ENCODE peak calls at places on chromosome 1, in seven cellular contexts. V is hepatocyte, K is upper lobe of right lung, U is A549, Q is tibial nerve, M is right lobe of liver, F is fibroblast of mammary gland. W is an unnamed sample.

GRCh38 chr1:215507119-215507518 is 60.0 kb upstream of the KCTD3 start:
- DNase-seq in V (no peak), M (no peak), K (no peak), F (no peak), U (no peak), Q (no peak), W (peak; percentile 16)

GRCh38 chr1:113422315-113423068 is 32.2 kb downstream of the MAGI3 start:
- DNase-seq in F (no peak), K (peak; percentile 55), V (no peak), M (no peak), Q (no peak), U (no peak), W (no peak)

GRCh38 chr1:242209063-242209462 is 210.2 kb upstream of the MAP1LC3C start:
- DNase-seq in Q (no peak), K (no peak), U (no peak), V (no peak), F (no peak), M (no peak), W (no peak)

GRCh38 chr1:202105571-202106339 is 17.0 kb upstream of the GPR37L1 start:
- DNase-seq in M (no peak), V (peak; percentile 87), U (peak; percentile 93), F (no peak), K (no peak), Q (no peak), W (peak; percentile 73)

GRCh38 chr1:244029137-244029536 is 21.9 kb upstream of the ZBTB18 start:
- DNase-seq in Q (no peak), F (no peak), U (no peak), M (no peak), K (no peak), V (no peak), W (peak; percentile 9)

GRCh38 chr1:110421159-110421777 is 13.8 kb upstream of the LAMTOR5 start:
- DNase-seq in U (no peak), K (no peak), F (peak; percentile 87), Q (no peak), V (peak; percentile 38), M (no peak), W (peak; percentile 69)

GRCh38 chr1:182217071-182217470 is 155.6 kb upstream of the ZNF648 start:
- DNase-seq in Q (no peak), F (peak; percentile 85), V (no peak), M (no peak), K (no peak), U (no peak), W (no peak)

GRCh38 chr1:235835226-235835625 is 31.5 kb downstream of the LYST start:
- DNase-seq in M (peak; percentile 63), Q (no peak), K (no peak), F (peak; percentile 62), U (no peak), V (peak; percentile 11), W (peak; percentile 79)

GRCh38 chr1:172473302-172473701 is 29.4 kb upstream of the PIGC start:
- DNase-seq in Q (no peak), M (no peak), V (no peak), K (no peak), F (no peak), U (no peak), W (no peak)

GRCh38 chr1:55380313-55380970 is 165.3 kb upstream of the USP24 start:
- DNase-seq in U (no peak), V (no peak), Q (no peak), K (no peak), F (no peak), M (no peak), W (peak; percentile 26)

GRCh38 chr1:216640100-216640499 is 83.1 kb downstream of the ESRRG start:
- DNase-seq in K (no peak), M (no peak), V (no peak), F (no peak), Q (no peak), U (no peak), W (no peak)

GRCh38 chr1:63969461-63969893 is 195.7 kb downstream of the ROR1 start:
- DNase-seq in F (no peak), U (no peak), M (no peak), Q (no peak), K (no peak), V (no peak), W (no peak)

GRCh38 chr1:211111351-211111750 is 22.6 kb downstream of the KCNH1 start:
- DNase-seq in V (no peak), K (no peak), F (no peak), Q (no peak), M (no peak), U (no peak), W (no peak)

GRCh38 chr1:214476229-214476957 is 75.0 kb downstream of the PTPN14 start:
- DNase-seq in Q (no peak), F (no peak), K (no peak), M (no peak), V (peak; percentile 49), U (no peak), W (no peak)

GRCh38 chr1:55049914-55050278 is 10.5 kb downstream of the PCSK9 start:
- DNase-seq in V (peak; percentile 56), K (no peak), M (peak; percentile 92), Q (no peak), F (peak; percentile 31), U (no peak), W (peak; percentile 62)

GRCh38 chr1:245156736-245157505 is 2.1 kb downstream of the KIF26B start:
- DNase-seq in M (no peak), U (no peak), F (peak; percentile 19), V (peak; percentile 47), K (no peak), Q (no peak), W (peak; percentile 38)

GRCh38 chr1:87279966-87280535 is 48.6 kb upstream of the LMO4 start:
- DNase-seq in F (peak; percentile 43), K (no peak), U (peak; percentile 14), M (no peak), Q (no peak), V (no peak), W (peak; percentile 6)

GRCh38 chr1:110872745-110873435 is at the start of gene CD53:
- DNase-seq in K (no peak), V (no peak), Q (no peak), F (no peak), M (no peak), U (no peak), W (no peak)

GRCh38 chr1:20586939-20587638 is 1.8 kb upstream of the CDA start:
- DNase-seq in K (no peak), V (no peak), U (peak; percentile 43), F (peak; percentile 33), Q (no peak), M (no peak), W (peak; percentile 19)

GRCh38 chr1:20588634-20589225 is at the start of gene CDA:
- DNase-seq in F (no peak), V (peak; percentile 58), M (peak; percentile 92), K (no peak), U (peak; percentile 68), Q (no peak), W (no peak)

GRCh38 chr1:20587639-20588017 is 1.3 kb upstream of the CDA start:
- DNase-seq in F (peak; percentile 87), K (no peak), U (peak; percentile 74), Q (no peak), M (no peak), V (no peak), W (peak; percentile 60)

GRCh38 chr1:20589331-20590312 is 725 bp downstream of the CDA start:
- DNase-seq in F (peak; percentile 92), K (peak; percentile 80), V (peak; percentile 58), U (no peak), M (peak; percentile 64), Q (no peak), W (peak; percentile 72)

GRCh38 chr1:20590313-20590777 is 1.4 kb downstream of the CDA start:
- DNase-seq in V (peak; percentile 31), F (peak; percentile 87), K (peak; percentile 75), Q (no peak), M (peak; percentile 92), U (peak; percentile 54), W (peak; percentile 47)
- H3K4me3 ChIP-seq in V (no peak overlapping the region), F (peak overlapping the region; percentile 35), K (no peak overlapping the region), Q (no peak overlapping the region), M (peak overlapping the region; percentile 76), U (peak overlapping the region; percentile 50), W (no peak overlapping the region)

GRCh38 chr1:98468111-98468717 is 193.3 kb upstream of the SNX7 start:
- DNase-seq in M (no peak), K (no peak), V (peak; percentile 48), U (peak; percentile 71), F (peak; percentile 78), Q (no peak), W (peak; percentile 87)
- TF ChIP-seq CTCF in M (peak; percentile 83), K (peak; percentile 91), V (peak; percentile 92), U (peak; percentile 89), F (peak; percentile 95), Q (peak; percentile 54), W (peak; percentile 93)

GRCh38 chr1:204416589-204417230 is 5.1 kb upstream of the PPP1R15B start:
- DNase-seq in U (no peak), F (no peak), M (no peak), V (no peak), K (no peak), Q (no peak), W (no peak)
- H3K4me3 ChIP-seq in U (peak overlapping the region; percentile 42), F (no peak overlapping the region), M (no peak overlapping the region), V (no peak overlapping the region), K (no peak overlapping the region), Q (no peak overlapping the region), W (peak overlapping the region; percentile 32)

GRCh38 chr1:79197421-79197820 is 190.9 kb upstream of the ADGRL4 start:
- DNase-seq in M (no peak), K (no peak), F (peak; percentile 56), Q (no peak), U (peak; percentile 47), V (no peak), W (peak; percentile 49)
- TF ChIP-seq CTCF in M (peak; percentile 5), K (peak; percentile 42), F (peak; percentile 38), Q (peak; percentile 18), U (peak; percentile 53), V (peak; percentile 23), W (peak; percentile 28)

GRCh38 chr1:10928654-10929053 is 83.8 kb upstream of the TARDBP start:
- DNase-seq in K (peak; percentile 20), F (no peak), Q (no peak), V (no peak), M (no peak), U (no peak), W (no peak)

GRCh38 chr1:10934150-10934818 is 78.2 kb upstream of the TARDBP start:
- DNase-seq in V (no peak), F (no peak), K (no peak), M (no peak), Q (no peak), U (no peak), W (no peak)

GRCh38 chr1:10935241-10935640 is 77.2 kb upstream of the TARDBP start:
- DNase-seq in Q (no peak), K (no peak), F (no peak), U (no peak), M (no peak), V (no peak), W (no peak)

GRCh38 chr1:10935724-10936123 is 76.7 kb upstream of the TARDBP start:
- DNase-seq in K (no peak), U (no peak), F (no peak), M (no peak), V (no peak), Q (no peak), W (no peak)

GRCh38 chr1:10932088-10932487 is 80.4 kb upstream of the TARDBP start:
- DNase-seq in M (no peak), Q (no peak), F (no peak), U (no peak), V (no peak), K (no peak), W (no peak)
- H3K4me3 ChIP-seq in M (no peak overlapping the region), Q (no peak overlapping the region), F (no peak overlapping the region), U (no peak overlapping the region), V (no peak overlapping the region), K (no peak overlapping the region), W (no peak overlapping the region)

W was measured in fibroblast of the aortic adventitia.